ENCODE peak calls at places on chromosomes 3 and 15, in six cellular contexts. One of them, this sample, is unnamed.

GRCh38 chr3:123351396-123351945 is 97.4 kb downstream of the ADCY5 start:
- DNase-seq in WERI-Rb-1: no peak
- DNase-seq in fibroblast of pulmonary artery: no peak
- DNase-seq in foreskin fibroblast: no peak
- DNase-seq in SK-N-SH: no peak
- DNase-seq in prostate gland: no peak
- DNase-seq in this sample: peak; percentile 28

GRCh38 chr15:59333401-59334062 is 39.1 kb downstream of the MYO1E start:
- DNase-seq in WERI-Rb-1: no peak
- DNase-seq in fibroblast of pulmonary artery: no peak
- DNase-seq in foreskin fibroblast: no peak
- DNase-seq in SK-N-SH: no peak
- DNase-seq in prostate gland: no peak
- DNase-seq in this sample: no peak

GRCh38 chr3:138072816-138073215 is 42.6 kb downstream of the DZIP1L start:
- DNase-seq in WERI-Rb-1: peak; percentile 30
- DNase-seq in fibroblast of pulmonary artery: no peak
- DNase-seq in foreskin fibroblast: no peak
- DNase-seq in SK-N-SH: no peak
- DNase-seq in prostate gland: no peak
- DNase-seq in this sample: no peak

GRCh38 chr3:46435327-46435726 is 28.3 kb downstream of the CCRL2 start:
- DNase-seq in WERI-Rb-1: no peak
- DNase-seq in fibroblast of pulmonary artery: no peak
- DNase-seq in foreskin fibroblast: no peak
- DNase-seq in SK-N-SH: no peak
- DNase-seq in prostate gland: no peak
- DNase-seq in this sample: no peak

GRCh38 chr3:32816439-32817194 is 1.2 kb upstream of the TRIM71 start:
- DNase-seq in WERI-Rb-1: no peak
- DNase-seq in fibroblast of pulmonary artery: peak; percentile 10
- DNase-seq in foreskin fibroblast: peak; percentile 18
- DNase-seq in SK-N-SH: peak; percentile 76
- DNase-seq in prostate gland: no peak
- DNase-seq in this sample: peak; percentile 77

GRCh38 chr3:79843180-79843579 is 75.4 kb upstream of the ROBO1 start:
- DNase-seq in WERI-Rb-1: no peak
- DNase-seq in fibroblast of pulmonary artery: peak; percentile 3
- DNase-seq in foreskin fibroblast: no peak
- DNase-seq in SK-N-SH: no peak
- DNase-seq in prostate gland: no peak
- DNase-seq in this sample: no peak

GRCh38 chr15:57245714-57246113 is 130.6 kb upstream of the CGNL1 start:
- DNase-seq in WERI-Rb-1: no peak
- DNase-seq in fibroblast of pulmonary artery: no peak
- DNase-seq in foreskin fibroblast: no peak
- DNase-seq in SK-N-SH: no peak
- DNase-seq in prostate gland: no peak
- DNase-seq in this sample: no peak

GRCh38 chr3:126752303-126753190 is 48.5 kb downstream of the CHCHD6 start:
- DNase-seq in WERI-Rb-1: peak; percentile 87
- DNase-seq in fibroblast of pulmonary artery: peak; percentile 82
- DNase-seq in foreskin fibroblast: peak; percentile 65
- DNase-seq in SK-N-SH: peak; percentile 82
- DNase-seq in prostate gland: peak; percentile 74
- DNase-seq in this sample: peak; percentile 88

GRCh38 chr3:79994397-79994796 is 226.6 kb upstream of the ROBO1 start:
- DNase-seq in WERI-Rb-1: no peak
- DNase-seq in fibroblast of pulmonary artery: no peak
- DNase-seq in foreskin fibroblast: no peak
- DNase-seq in SK-N-SH: no peak
- DNase-seq in prostate gland: no peak
- DNase-seq in this sample: no peak

GRCh38 chr3:16398542-16399126 is 114.9 kb downstream of the RFTN1 start:
- DNase-seq in WERI-Rb-1: no peak
- DNase-seq in fibroblast of pulmonary artery: no peak
- DNase-seq in foreskin fibroblast: no peak
- DNase-seq in SK-N-SH: no peak
- DNase-seq in prostate gland: no peak
- DNase-seq in this sample: no peak

GRCh38 chr3:117748131-117748530 is 1038.6 kb downstream of the TUSC7 start:
- DNase-seq in WERI-Rb-1: no peak
- DNase-seq in fibroblast of pulmonary artery: no peak
- DNase-seq in foreskin fibroblast: no peak
- DNase-seq in SK-N-SH: no peak
- DNase-seq in prostate gland: no peak
- DNase-seq in this sample: no peak

GRCh38 chr15:40955141-40955903 is 2.1 kb downstream of the CHAC1 start:
- DNase-seq in WERI-Rb-1: no peak
- DNase-seq in fibroblast of pulmonary artery: no peak
- DNase-seq in foreskin fibroblast: no peak
- DNase-seq in SK-N-SH: no peak
- DNase-seq in prostate gland: no peak
- DNase-seq in this sample: peak; percentile 71

GRCh38 chr3:114035146-114035545 is 21.2 kb downstream of the CCDC191 start:
- DNase-seq in WERI-Rb-1: no peak
- DNase-seq in fibroblast of pulmonary artery: no peak
- DNase-seq in foreskin fibroblast: no peak
- DNase-seq in SK-N-SH: no peak
- DNase-seq in prostate gland: no peak
- DNase-seq in this sample: no peak

GRCh38 chr3:179806177-179806576 is 153.3 kb downstream of the USP13 start:
- DNase-seq in WERI-Rb-1: no peak
- DNase-seq in fibroblast of pulmonary artery: no peak
- DNase-seq in foreskin fibroblast: peak; percentile 6
- DNase-seq in SK-N-SH: no peak
- DNase-seq in prostate gland: no peak
- DNase-seq in this sample: no peak

GRCh38 chr3:67531149-67532101 is 123.0 kb downstream of the SUCLG2 start:
- DNase-seq in WERI-Rb-1: no peak
- DNase-seq in fibroblast of pulmonary artery: no peak
- DNase-seq in foreskin fibroblast: no peak
- DNase-seq in SK-N-SH: no peak
- DNase-seq in prostate gland: no peak
- DNase-seq in this sample: no peak

This sample was measured in spleen.